ENCODE peak calls at places on chromosomes 11 and 22, in eight cellular contexts. X is GM23248, A is PC-3, U is neural progenitor cell, Q is hepatocyte, P is GM23338, L is HCT116, O is SK-N-SH. Z is an unnamed sample.

GRCh38 chr11:38788591-38788990 is 2190.6 kb upstream of the RAG2 start:
- DNase-seq in O (no peak), Q (no peak), P (no peak), U (no peak), X (no peak), A (no peak), L (no peak), Z (no peak)

GRCh38 chr11:102115557-102115956 is 5.3 kb downstream of the YAP1 start:
- DNase-seq in Q (peak), A (peak), P (peak), X (peak), L (no peak), U (peak), O (no peak), Z (no peak)

GRCh38 chr11:133597236-133597635 is 64.9 kb upstream of the OPCML start:
- DNase-seq in U (no peak), O (no peak), L (no peak), A (no peak), X (no peak), Q (no peak), P (no peak), Z (no peak)

GRCh38 chr11:134385171-134385570 is 26.9 kb downstream of the B3GAT1 start:
- DNase-seq in A (no peak), U (no peak), P (no peak), X (no peak), O (no peak), L (no peak), Q (no peak), Z (no peak)

GRCh38 chr11:67592880-67593624 is 9.4 kb downstream of the GSTP1 start:
- DNase-seq in A (no peak), O (no peak), L (no peak), U (no peak), X (no peak), Q (no peak), P (no peak), Z (no peak)

GRCh38 chr11:76947790-76948189 is 86.4 kb upstream of the B3GNT6 start:
- DNase-seq in U (no peak), P (no peak), L (no peak), O (peak), X (no peak), A (no peak), Q (no peak), Z (no peak)

GRCh38 chr11:14350215-14350614 is 8.8 kb downstream of the RRAS2 start:
- DNase-seq in U (peak), X (no peak), Q (no peak), P (peak), A (no peak), O (no peak), L (no peak), Z (no peak)

GRCh38 chr11:39346043-39346442 is 2113.4 kb downstream of the LRRC4C start:
- DNase-seq in Q (no peak), O (no peak), P (no peak), X (no peak), L (no peak), A (no peak), U (no peak), Z (no peak)

GRCh38 chr11:69704508-69705245 is 855 bp upstream of the FGF19 start:
- DNase-seq in O (peak), A (peak), Q (peak), X (peak), P (peak), U (peak), L (no peak), Z (no peak)

GRCh38 chr11:131748146-131749050 is 378.0 kb downstream of the NTM start:
- DNase-seq in P (peak), L (no peak), X (peak), O (peak), Q (peak), U (peak), A (peak), Z (peak)

GRCh38 chr11:87603887-87604286 is 566.2 kb downstream of the TMEM135 start:
- DNase-seq in O (no peak), U (no peak), Q (no peak), X (no peak), L (no peak), P (no peak), A (no peak), Z (no peak)

GRCh38 chr11:69104212-69104855 is 51.4 kb upstream of the SMIM38 start:
- DNase-seq in Q (no peak), X (no peak), P (no peak), L (no peak), A (no peak), U (no peak), O (no peak), Z (no peak)

GRCh38 chr11:63738720-63739360 is 29.7 kb downstream of the ZFTA start:
- DNase-seq in O (peak), L (peak), U (peak), Q (peak), X (peak), A (peak), P (peak), Z (peak)

GRCh38 chr11:127412722-127413121 is 412.2 kb upstream of the KIRREL3 start:
- DNase-seq in A (no peak), X (no peak), O (no peak), Q (no peak), U (no peak), P (no peak), L (no peak), Z (no peak)

GRCh38 chr11:47394050-47394321 is 14.4 kb upstream of the SLC39A13 start:
- DNase-seq in L (no peak), O (no peak), P (no peak), X (no peak), A (no peak), U (no peak), Q (no peak), Z (no peak)

GRCh38 chr22:26889794-26890193 is 232.4 kb downstream of the MIAT start:
- DNase-seq in O (no peak), L (no peak), X (peak), Q (no peak), U (no peak), A (no peak), P (no peak), Z (no peak)

GRCh38 chr11:81596709-81597108 is 1137.0 kb downstream of the FAM181B start:
- DNase-seq in X (no peak), A (no peak), O (no peak), L (no peak), P (no peak), Q (no peak), U (no peak), Z (no peak)

GRCh38 chr11:11349870-11350325 is 3.2 kb downstream of the CSNK2A3 start:
- DNase-seq in Q (peak), L (no peak), U (no peak), P (no peak), X (peak), A (peak), O (no peak), Z (no peak)

GRCh38 chr11:105524286-105524685 is 85.6 kb upstream of the GRIA4 start:
- DNase-seq in Q (no peak), A (peak), X (no peak), O (no peak), L (no peak), P (no peak), U (peak), Z (no peak)

GRCh38 chr11:12116425-12117032 is 6.1 kb downstream of the MICAL2 start:
- DNase-seq in L (no peak), X (no peak), Q (no peak), O (no peak), U (no peak), P (no peak), A (no peak), Z (no peak)

GRCh38 chr11:91248199-91248807 is 976.3 kb upstream of the FAT3 start:
- DNase-seq in A (peak), X (peak), P (peak), Q (peak), L (peak), U (peak), O (no peak), Z (peak)

GRCh38 chr11:95084509-95084908 is 5.1 kb upstream of the ENDOD1 start:
- DNase-seq in P (no peak), Q (no peak), O (no peak), L (no peak), A (peak), U (no peak), X (peak), Z (no peak)

GRCh38 chr11:73167555-73167954 is 25.4 kb upstream of the FCHSD2 start:
- DNase-seq in Q (no peak), U (no peak), A (no peak), O (no peak), P (no peak), L (no peak), X (no peak), Z (no peak)

GRCh38 chr11:96396637-96397036 is 6.8 kb downstream of the JRKL start:
- DNase-seq in U (no peak), P (no peak), A (no peak), X (no peak), L (no peak), O (peak), Q (no peak), Z (no peak)

GRCh38 chr22:24338701-24339451 is 68.2 kb downstream of the SPECC1L start:
- DNase-seq in Q (peak), L (no peak), X (peak), A (no peak), U (peak), O (no peak), P (peak), Z (no peak)

GRCh38 chr22:42997577-42997976 is 17.4 kb downstream of the PACSIN2 start:
- DNase-seq in A (no peak), P (no peak), X (peak), L (no peak), Q (no peak), O (no peak), U (no peak), Z (no peak)

GRCh38 chr11:128620306-128621175 is 33.2 kb upstream of the ETS1 start:
- DNase-seq in O (no peak), Q (no peak), U (no peak), X (peak), L (no peak), P (no peak), A (no peak), Z (no peak)

GRCh38 chr22:25765016-25765367 is 23.0 kb downstream of the MYO18B start:
- DNase-seq in A (no peak), Q (no peak), L (no peak), P (no peak), X (no peak), U (no peak), O (no peak), Z (no peak)

GRCh38 chr11:134536677-134537076 is 124.6 kb upstream of the B3GAT1 start:
- DNase-seq in A (no peak), P (no peak), X (no peak), U (no peak), L (no peak), O (no peak), Q (no peak), Z (no peak)

GRCh38 chr11:91935120-91935519 is 289.5 kb upstream of the FAT3 start:
- DNase-seq in P (no peak), A (peak), U (no peak), X (no peak), O (no peak), Q (no peak), L (no peak), Z (no peak)

GRCh38 chr11:3123761-3124733 is 41.1 kb downstream of the OSBPL5 start:
- DNase-seq in A (peak), O (peak), X (peak), U (no peak), L (peak), P (no peak), Q (peak), Z (no peak)

GRCh38 chr11:116211166-116211565 is 561.6 kb downstream of the BUD13 start:
- DNase-seq in X (no peak), A (no peak), O (no peak), L (no peak), P (no peak), Q (no peak), U (no peak), Z (no peak)

GRCh38 chr11:11973866-11974265 is 34.6 kb downstream of the DKK3 start:
- DNase-seq in L (no peak), P (no peak), O (no peak), A (no peak), Q (no peak), U (no peak), X (no peak), Z (no peak)

GRCh38 chr11:69427906-69428880 is 53.3 kb upstream of the LINC01488 start:
- DNase-seq in L (no peak), A (no peak), X (no peak), O (no peak), Q (no peak), U (no peak), P (no peak), Z (no peak)

GRCh38 chr11:409600-410471 is 5.0 kb downstream of the SIGIRR start:
- DNase-seq in U (no peak), L (no peak), O (no peak), Q (no peak), X (no peak), P (no peak), A (no peak), Z (no peak)

GRCh38 chr22:40426671-40427070 is 56.3 kb downstream of the SGSM3 start:
- DNase-seq in Q (no peak), O (no peak), A (no peak), U (no peak), P (no peak), X (peak), L (no peak), Z (no peak)

DNA sequence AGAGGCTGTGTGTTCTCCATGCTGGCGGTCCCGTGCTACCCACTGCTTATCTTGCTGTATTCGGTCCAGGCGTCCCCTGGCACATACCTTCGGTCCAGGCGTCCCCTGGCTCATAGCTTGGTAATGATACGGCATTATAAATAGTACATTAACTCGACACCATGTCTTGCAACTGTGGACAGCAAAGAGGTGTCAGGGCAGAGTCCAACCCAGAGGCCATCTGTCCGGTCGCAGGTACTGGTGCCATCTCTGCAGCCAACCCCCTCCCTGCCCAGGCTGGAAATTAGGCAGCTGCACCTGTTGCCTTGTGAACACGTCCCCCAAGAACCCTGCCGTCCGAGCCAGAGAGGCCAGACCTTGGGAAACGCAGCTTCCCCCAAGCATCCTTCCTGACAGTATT is 634.3 kb downstream of the BRD1 start:
- DNase-seq in A (no peak), Q (no peak), O (no peak), P (no peak), X (no peak), U (no peak), L (no peak), Z (no peak)
- TF ChIP-seq EZH2phosphoT487 in A (no peak), Q (no peak), O (no peak), P (no peak), X (no peak), U (no peak), L (no peak), Z (no peak)

DNA sequence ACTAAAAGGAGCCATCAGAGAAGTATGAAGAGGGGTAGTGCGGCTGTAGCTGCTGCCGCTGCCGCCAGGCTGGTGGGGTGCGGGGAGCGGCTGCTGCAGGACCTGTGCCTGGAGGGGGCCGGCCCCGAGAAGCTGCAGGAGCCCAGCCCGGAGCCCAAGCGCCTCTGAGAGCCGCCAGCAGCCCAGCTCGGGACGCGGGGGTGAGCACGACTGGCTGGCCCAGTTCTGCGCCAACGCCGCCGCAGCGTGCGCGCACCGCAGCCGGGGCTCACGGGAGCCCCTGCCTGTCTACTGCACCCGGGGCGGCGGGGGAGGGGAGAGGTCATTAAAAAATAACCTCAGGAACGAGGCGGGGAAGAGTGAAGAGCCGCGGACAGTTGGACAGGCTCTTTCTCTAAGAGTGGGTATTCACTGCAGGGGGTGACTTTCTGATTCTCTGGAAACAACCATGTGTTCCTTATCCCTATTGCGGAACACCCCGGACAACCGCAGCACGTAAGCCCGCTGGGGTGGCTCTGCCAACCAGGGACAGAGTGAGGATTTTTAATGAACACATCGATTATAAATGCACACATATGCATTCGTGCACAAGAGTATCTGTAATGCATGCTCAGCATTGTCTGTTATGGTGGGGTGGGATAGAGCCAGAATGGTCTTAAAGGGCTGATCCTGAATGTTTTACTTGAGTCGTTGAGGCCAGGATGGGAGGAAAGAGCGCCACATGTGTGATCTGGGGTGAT is 459 bp downstream of the GAS2 start:
- DNase-seq in A (no peak), O (peak), P (peak), Q (peak), L (no peak), X (peak), U (peak), Z (peak)
- TF ChIP-seq EZH2phosphoT487 in A (no peak), O (no peak), P (no peak), Q (no peak), L (no peak), X (no peak), U (no peak), Z (no peak)

GRCh38 chr11:62141111-62142042 is 17.6 kb downstream of the INCENP start:
- DNase-seq in X (no peak), Q (no peak), O (peak), A (no peak), U (no peak), P (no peak), L (no peak), Z (no peak)
- TF ChIP-seq EZH2phosphoT487 in X (no peak), Q (no peak), O (no peak), A (no peak), U (no peak), P (no peak), L (no peak), Z (no peak)

GRCh38 chr11:7775689-7776088 is 21.1 kb downstream of the OR5P2 start:
- DNase-seq in O (no peak), U (no peak), A (peak), X (no peak), P (no peak), L (no peak), Q (no peak), Z (no peak)
- TF ChIP-seq EZH2phosphoT487 in O (no peak), U (no peak), A (no peak), X (no peak), P (no peak), L (no peak), Q (no peak), Z (no peak)

GRCh38 chr11:78949976-78950690 is 375.5 kb upstream of the NARS2 start:
- DNase-seq in O (no peak), L (no peak), Q (no peak), U (peak), P (no peak), X (no peak), A (no peak), Z (no peak)
- TF ChIP-seq EZH2phosphoT487 in O (no peak), L (no peak), Q (no peak), U (peak), P (no peak), X (no peak), A (no peak), Z (no peak)

DNA sequence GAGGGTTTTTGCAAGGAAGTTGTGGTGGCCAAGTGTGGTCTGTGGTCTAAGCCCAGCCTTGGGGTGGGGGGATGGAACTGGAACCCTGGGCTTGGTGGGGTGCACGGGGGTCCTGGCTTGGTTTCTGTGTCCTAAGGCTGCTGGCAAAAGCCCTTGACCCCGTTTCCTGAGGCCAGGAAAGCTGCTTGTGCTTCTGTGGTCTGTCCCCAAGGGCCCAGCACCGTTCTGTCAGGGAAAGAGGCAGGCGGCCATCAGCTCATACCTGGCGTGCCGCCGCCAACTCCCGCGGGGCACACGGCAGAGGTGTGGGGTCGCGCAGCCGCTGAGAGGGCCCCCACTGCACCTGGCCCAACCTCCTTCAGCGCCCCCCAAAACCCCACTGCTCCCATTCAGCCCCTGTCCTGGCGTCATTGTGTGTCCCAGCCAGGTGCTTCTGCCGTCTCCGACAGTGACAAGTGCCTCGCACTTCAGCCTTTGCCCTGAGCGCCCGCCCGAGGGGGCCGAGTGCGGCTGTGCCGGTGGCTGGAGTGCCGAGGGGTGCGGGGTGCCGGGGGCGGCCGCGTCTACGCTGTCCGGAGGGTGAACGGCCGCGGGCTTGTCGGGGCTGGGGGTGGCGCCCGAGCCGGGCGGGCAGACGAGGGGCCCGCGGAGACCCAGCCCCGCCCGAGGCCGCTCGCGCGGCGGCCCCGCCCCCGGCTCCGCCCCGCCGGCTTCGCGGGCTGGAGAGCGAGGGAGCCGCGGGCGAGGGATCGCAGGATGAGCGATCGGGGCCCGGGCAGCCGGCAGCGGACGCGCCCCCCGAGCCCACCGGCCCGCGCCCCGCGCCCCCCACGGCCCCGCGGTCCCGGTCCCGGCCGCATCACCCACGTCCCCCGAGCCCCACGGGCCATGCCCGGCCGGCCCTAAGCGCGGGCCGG is at the start of gene CNIH2:
- DNase-seq in Q (peak), X (peak), O (peak), U (peak), P (peak), A (peak), L (no peak), Z (peak)
- TF ChIP-seq EZH2phosphoT487 in Q (no peak), X (no peak), O (no peak), U (no peak), P (no peak), A (no peak), L (no peak), Z (no peak)

DNA sequence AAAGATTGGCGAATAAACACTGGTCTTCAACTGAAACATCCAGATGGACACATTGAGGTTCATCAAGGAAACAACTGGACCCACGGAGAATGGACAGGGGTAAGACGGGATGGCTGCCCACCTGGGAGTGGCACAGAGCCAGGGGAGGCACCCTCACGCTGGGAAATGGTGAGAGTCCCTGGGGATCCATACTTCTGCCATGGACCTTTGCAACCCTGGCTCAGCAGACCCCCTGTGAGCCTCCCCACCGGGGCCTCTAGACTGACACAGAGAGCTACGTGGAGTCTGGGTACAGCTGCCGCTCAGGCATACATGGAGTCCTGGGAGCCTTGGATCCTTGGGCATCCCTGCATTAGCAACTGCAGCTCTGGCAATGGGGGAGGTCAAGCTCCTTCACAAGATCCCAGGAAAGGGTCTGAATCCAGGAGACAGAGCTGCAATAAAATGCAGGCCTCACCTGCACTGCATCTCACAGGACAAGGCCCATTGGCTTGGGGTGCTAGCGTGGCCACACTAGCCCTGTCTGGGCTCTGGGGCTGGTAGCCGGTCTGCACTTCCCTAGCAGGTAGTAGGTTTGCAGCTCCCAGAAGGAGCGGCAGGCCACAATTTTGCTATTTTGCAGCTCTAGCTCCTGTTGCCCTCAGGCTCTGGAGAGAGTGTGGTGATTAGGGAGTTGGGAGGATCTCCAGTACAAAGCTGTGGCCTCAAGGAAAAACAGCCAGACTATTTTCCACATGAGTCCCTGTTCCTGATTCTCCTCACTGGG is 496.4 kb upstream of the LRRC4C start:
- DNase-seq in O (no peak), X (no peak), A (no peak), P (no peak), L (no peak), U (no peak), Q (no peak), Z (no peak)
- TF ChIP-seq EZH2phosphoT487 in O (no peak), X (no peak), A (no peak), P (no peak), L (no peak), U (no peak), Q (no peak), Z (no peak)